ENCODE peak calls at places on chromosome 22, in six cellular contexts. G is colonic mucosa, Y is ascending aorta, N is lung, Q is psoas muscle, L is IMR-90. I is an unnamed sample.

GRCh38 chr22:41915035-41915782 is at the start of gene SHISA8:
- DNase-seq in G (peak; percentile 58), Y (no peak), N (no peak), Q (peak; percentile 56), L (peak; percentile 7), I (no peak)

GRCh38 chr22:35102663-35103062 is 36.7 kb downstream of the ISX start:
- DNase-seq in G (peak; percentile 74), Y (no peak), N (peak; percentile 35), Q (no peak), L (peak; percentile 2), I (peak; percentile 14)

GRCh38 chr22:30604723-30605122 is 2.3 kb upstream of the TCN2 start:
- DNase-seq in G (no peak), Y (no peak), N (no peak), Q (no peak), L (no peak), I (no peak)

GRCh38 chr22:22761606-22761962 is 117.2 kb downstream of the GGTLC2 start:
- DNase-seq in G (no peak), Y (no peak), N (no peak), Q (no peak), L (no peak), I (no peak)

GRCh38 chr22:20552450-20552894 is 45.1 kb downstream of the MED15 start:
- DNase-seq in G (peak; percentile 49), Y (no peak), N (no peak), Q (peak; percentile 93), L (peak; percentile 42), I (no peak)

GRCh38 chr22:44366372-44367310 is 53.9 kb upstream of the SHISAL1 start:
- DNase-seq in G (no peak), Y (no peak), N (no peak), Q (peak; percentile 12), L (peak; percentile 20), I (no peak)

GRCh38 chr22:30889268-30889995 is 79.1 kb downstream of the MORC2 start:
- DNase-seq in G (no peak), Y (no peak), N (no peak), Q (no peak), L (no peak), I (no peak)

GRCh38 chr22:23787910-23788309 is 1.1 kb downstream of the SMARCB1 start:
- DNase-seq in G (no peak), Y (no peak), N (no peak), Q (no peak), L (no peak), I (no peak)

GRCh38 chr22:40313007-40313406 is 33.3 kb upstream of the ADSL start:
- DNase-seq in G (no peak), Y (no peak), N (no peak), Q (no peak), L (no peak), I (no peak)

GRCh38 chr22:19887251-19887985 is 32.7 kb upstream of the GNB1L start:
- DNase-seq in G (no peak), Y (no peak), N (no peak), Q (peak; percentile 11), L (no peak), I (no peak)

GRCh38 chr22:19817561-19818263 is 37.0 kb downstream of the GNB1L start:
- DNase-seq in G (no peak), Y (no peak), N (peak; percentile 46), Q (no peak), L (no peak), I (no peak)

GRCh38 chr22:41833369-41834004 is 582 bp downstream of the SREBF2 start:
- DNase-seq in G (peak; percentile 57), Y (no peak), N (peak; percentile 47), Q (peak; percentile 54), L (no peak), I (no peak)

GRCh38 chr22:20583471-20583922 is 76.1 kb downstream of the MED15 start:
- DNase-seq in G (no peak), Y (no peak), N (no peak), Q (no peak), L (no peak), I (no peak)

GRCh38 chr22:27628891-27629631 is 172.5 kb downstream of the MN1 start:
- DNase-seq in G (no peak), Y (no peak), N (no peak), Q (no peak), L (no peak), I (peak; percentile 76)

GRCh38 chr22:23233746-23234408 is 53.6 kb downstream of the BCR start:
- DNase-seq in G (no peak), Y (no peak), N (no peak), Q (peak; percentile 46), L (peak; percentile 92), I (no peak)

GRCh38 chr22:44941176-44941575 is 68.6 kb downstream of the PHF21B start:
- DNase-seq in G (no peak), Y (no peak), N (no peak), Q (no peak), L (no peak), I (no peak)

GRCh38 chr22:46041642-46042041 is 64.7 kb upstream of the WNT7B start:
- DNase-seq in G (peak; percentile 15), Y (peak; percentile 1), N (no peak), Q (no peak), L (no peak), I (no peak)

GRCh38 chr22:45534339-45535192 is 31.9 kb downstream of the FBLN1 start:
- DNase-seq in G (no peak), Y (no peak), N (no peak), Q (no peak), L (peak; percentile 86), I (no peak)

GRCh38 chr22:45991108-45991507 is 14.1 kb upstream of the WNT7B start:
- DNase-seq in G (no peak), Y (no peak), N (no peak), Q (no peak), L (no peak), I (no peak)

GRCh38 chr22:43561421-43562178 is 149.8 kb downstream of the MPPED1 start:
- DNase-seq in G (no peak), Y (no peak), N (no peak), Q (no peak), L (no peak), I (no peak)

GRCh38 chr22:42648368-42649260 is 578 bp downstream of the CYB5R3 start:
- DNase-seq in G (peak; percentile 92), Y (no peak), N (peak; percentile 58), Q (peak; percentile 74), L (no peak), I (peak; percentile 25)

GRCh38 chr22:22796729-22797128 is 90.9 kb upstream of the IGLL5 start:
- DNase-seq in G (no peak), Y (no peak), N (no peak), Q (no peak), L (no peak), I (no peak)

GRCh38 chr22:27454807-27455450 is 346.6 kb downstream of the MN1 start:
- DNase-seq in G (no peak), Y (no peak), N (no peak), Q (no peak), L (no peak), I (no peak)

GRCh38 chr22:27381552-27381951 is 420.0 kb downstream of the MN1 start:
- DNase-seq in G (no peak), Y (no peak), N (peak; percentile 11), Q (no peak), L (no peak), I (no peak)

GRCh38 chr22:46546466-46547178 is 9.2 kb upstream of the CELSR1 start:
- DNase-seq in G (no peak), Y (no peak), N (peak; percentile 79), Q (no peak), L (peak; percentile 23), I (no peak)

GRCh38 chr22:37019309-37020191 is at the start of the genes MPST and TST:
- DNase-seq in G (peak; percentile 80), Y (peak; percentile 13), N (peak; percentile 81), Q (peak; percentile 84), L (peak; percentile 61), I (no peak)

GRCh38 chr22:37018815-37019308 is 385 bp downstream of the TST start:
- DNase-seq in G (peak; percentile 89), Y (peak; percentile 19), N (peak; percentile 57), Q (peak; percentile 72), L (peak; percentile 55), I (peak; percentile 28)

GRCh38 chr22:37017356-37017755 is 1.9 kb downstream of the TST start:
- DNase-seq in G (no peak), Y (no peak), N (no peak), Q (no peak), L (no peak), I (no peak)

GRCh38 chr22:37020192-37020479 is 594 bp downstream of the MPST start:
- DNase-seq in G (peak; percentile 80), Y (no peak), N (no peak), Q (no peak), L (peak; percentile 47), I (peak; percentile 53)

GRCh38 chr22:37018086-37018814 is 997 bp downstream of the TST start:
- DNase-seq in G (no peak), Y (no peak), N (no peak), Q (no peak), L (no peak), I (no peak)
- TF ChIP-seq CTCF in G (no peak), Y (no peak), N (no peak), Q (no peak), L (no peak), I (no peak)

DNA sequence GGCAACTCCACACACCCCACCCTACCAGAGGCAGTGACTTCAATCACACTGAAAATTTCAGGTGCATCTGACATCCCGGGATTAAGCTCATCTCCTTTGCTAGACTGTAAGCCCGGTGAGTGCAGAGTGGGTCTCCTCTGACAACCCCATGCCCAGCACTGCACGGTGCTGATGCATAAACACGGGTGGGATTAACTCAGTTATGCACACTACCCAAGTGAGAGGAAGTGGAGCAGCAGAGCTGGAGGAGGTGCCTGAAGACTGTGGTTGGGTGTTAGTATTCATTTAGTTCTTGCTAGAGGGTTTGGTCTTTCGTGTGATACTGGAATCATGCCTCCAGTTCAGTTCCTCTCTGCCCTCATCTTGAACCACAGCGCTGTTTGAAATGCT is 6.5 kb downstream of the ARSA start:
- DNase-seq in G (no peak), Y (no peak), N (no peak), Q (no peak), L (no peak), I (peak; percentile 21)
- H3K4me3 ChIP-seq in G (peak overlapping the region; percentile 19), Y (no peak overlapping the region), N (no peak overlapping the region), Q (peak overlapping the region; percentile 19), L (no peak overlapping the region), I (peak overlapping the region; percentile 32)

DNA sequence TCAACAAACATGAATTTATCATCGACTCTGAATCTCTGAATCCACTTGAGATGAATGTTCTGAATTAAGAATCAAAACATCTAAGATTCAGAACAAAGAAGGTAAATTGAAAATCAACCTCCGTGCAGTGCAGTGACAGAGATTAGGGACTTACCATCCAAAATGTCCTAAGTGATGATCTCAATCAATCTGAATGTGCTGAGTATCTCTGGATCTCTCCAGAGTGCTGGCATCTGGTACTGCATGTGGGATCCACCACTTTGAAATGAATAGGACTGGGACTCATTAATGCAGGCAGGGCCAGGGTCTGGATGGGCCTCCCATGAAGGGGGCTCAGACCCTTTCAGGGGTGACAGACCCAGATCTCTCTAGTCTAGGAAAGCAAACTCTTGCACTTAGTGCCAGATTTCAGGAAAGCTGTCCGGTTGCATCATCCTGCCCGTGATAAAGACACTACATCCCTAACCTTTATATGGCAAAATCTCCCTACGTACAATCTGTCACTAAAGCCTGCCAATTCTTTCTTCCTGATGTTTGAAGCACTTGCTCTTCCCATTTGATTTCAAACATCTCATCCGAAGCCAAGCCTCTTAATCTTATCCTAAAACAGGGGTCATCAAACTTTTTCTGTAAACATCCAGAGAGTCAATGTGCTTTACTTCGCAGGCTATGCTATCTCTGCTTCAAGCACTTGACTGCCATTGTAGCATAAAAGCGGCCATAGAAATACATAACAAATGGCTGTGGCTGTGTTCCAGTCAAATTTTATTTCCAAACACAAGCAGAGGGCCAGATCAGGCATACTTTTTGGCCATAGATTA is 263.3 kb downstream of the LARGE1 start:
- DNase-seq in G (no peak), Y (no peak), N (no peak), Q (no peak), L (no peak), I (no peak)
- TF ChIP-seq CTCF in G (no peak), Y (no peak), N (no peak), Q (no peak), L (no peak), I (no peak)

GRCh38 chr22:49195636-49196035 is 632.0 kb downstream of the BRD1 start:
- DNase-seq in G (no peak), Y (no peak), N (no peak), Q (no peak), L (no peak), I (no peak)
- H3K4me3 ChIP-seq in G (no peak overlapping the region), Y (no peak overlapping the region), N (no peak overlapping the region), Q (no peak overlapping the region), L (no peak overlapping the region), I (no peak overlapping the region)

I was measured in bronchial epithelial cell.